ENCODE peak calls at places on chromosomes 12 and 14, in seven cellular contexts. K is esophagus squamous epithelium, X is upper lobe of right lung, V is glutamatergic neuron, F is HFF-Myc, S is GM12878, T is lung. H is an unnamed sample.
A peak's percentile ranks its signal among the peaks of the same experiment; 100 is the strongest.

GRCh38 chr12:110920324-110920910 is at the start of gene MYL2:
- DNase-seq in K (no peak), X (no peak), V (no peak), F (no peak), S (no peak), T (no peak), H (no peak)

GRCh38 chr12:121796855-121797751 is 3.6 kb upstream of the RHOF start:
- DNase-seq in K (no peak), X (peak; percentile 97), V (peak; percentile 80), F (no peak), S (no peak), T (peak; percentile 94), H (peak; percentile 92)

GRCh38 chr14:72771561-72771960 is 122.3 kb downstream of the DPF3 start:
- DNase-seq in K (no peak), X (no peak), V (no peak), F (no peak), S (no peak), T (peak; percentile 16), H (no peak)

GRCh38 chr12:92623386-92623785 is 79.4 kb upstream of the PLEKHG7 start:
- DNase-seq in K (no peak), X (no peak), V (no peak), F (no peak), S (no peak), T (no peak), H (no peak)

GRCh38 chr14:71078481-71078880 is 171.2 kb downstream of the PCNX1 start:
- DNase-seq in K (no peak), X (no peak), V (no peak), F (no peak), S (no peak), T (no peak), H (no peak)

GRCh38 chr12:26113194-26113654 is 11.6 kb downstream of the BHLHE41 start:
- DNase-seq in K (no peak), X (no peak), V (no peak), F (no peak), S (no peak), T (no peak), H (no peak)

GRCh38 chr12:26077915-26078314 is 46.9 kb downstream of the BHLHE41 start:
- DNase-seq in K (no peak), X (no peak), V (no peak), F (peak; percentile 25), S (no peak), T (no peak), H (no peak)

GRCh38 chr12:19273482-19274330 is 144.2 kb downstream of the PLEKHA5 start:
- DNase-seq in K (no peak), X (no peak), V (no peak), F (peak; percentile 97), S (no peak), T (peak; percentile 55), H (peak; percentile 90)

GRCh38 chr14:35385042-35385839 is 19.3 kb downstream of the NFKBIA start:
- DNase-seq in K (no peak), X (no peak), V (no peak), F (no peak), S (no peak), T (peak; percentile 57), H (peak; percentile 84)

GRCh38 chr14:50109342-50109741 is 7.0 kb downstream of the VCPKMT start:
- DNase-seq in K (no peak), X (no peak), V (peak; percentile 27), F (no peak), S (no peak), T (no peak), H (peak; percentile 26)

GRCh38 chr14:53851394-53852056 is 105.1 kb downstream of the BMP4 start:
- DNase-seq in K (no peak), X (no peak), V (no peak), F (no peak), S (no peak), T (no peak), H (no peak)

GRCh38 chr12:62297321-62297720 is 37.1 kb downstream of the USP15 start:
- DNase-seq in K (no peak), X (no peak), V (no peak), F (no peak), S (no peak), T (no peak), H (no peak)

GRCh38 chr14:63854330-63854729 is 1.5 kb downstream of the SYNE2 start:
- DNase-seq in K (no peak), X (no peak), V (no peak), F (no peak), S (no peak), T (no peak), H (no peak)

GRCh38 chr14:49366416-49366815 is 219.8 kb downstream of the RPS29 start:
- DNase-seq in K (no peak), X (no peak), V (no peak), F (no peak), S (no peak), T (no peak), H (no peak)

GRCh38 chr14:95106966-95107365 is 50.4 kb downstream of the DICER1 start:
- DNase-seq in K (no peak), X (no peak), V (no peak), F (no peak), S (no peak), T (no peak), H (no peak)

GRCh38 chr14:63605041-63605532 is 36.6 kb downstream of the WDR89 start:
- DNase-seq in K (no peak), X (no peak), V (no peak), F (no peak), S (no peak), T (no peak), H (no peak)

GRCh38 chr12:108381793-108382436 is 42.8 kb upstream of the CMKLR1 start:
- DNase-seq in K (no peak), X (no peak), V (no peak), F (no peak), S (no peak), T (no peak), H (no peak)

GRCh38 chr14:64673748-64674147 is 30.5 kb upstream of the PLEKHG3 start:
- DNase-seq in K (no peak), X (no peak), V (no peak), F (no peak), S (peak; percentile 55), T (no peak), H (no peak)

GRCh38 chr14:53525608-53526007 is 372.5 kb upstream of the DDHD1 start:
- DNase-seq in K (no peak), X (no peak), V (no peak), F (no peak), S (no peak), T (no peak), H (no peak)

GRCh38 chr14:49512571-49512970 is 73.6 kb downstream of the RPS29 start:
- DNase-seq in K (no peak), X (no peak), V (no peak), F (no peak), S (no peak), T (no peak), H (no peak)

GRCh38 chr12:48813464-48814312 is 4.6 kb upstream of the CACNB3 start:
- DNase-seq in K (no peak), X (no peak), V (no peak), F (no peak), S (no peak), T (no peak), H (no peak)

GRCh38 chr12:16118586-16118985 is 158.9 kb downstream of the SLC15A5 start:
- DNase-seq in K (no peak), X (no peak), V (no peak), F (no peak), S (no peak), T (no peak), H (no peak)

GRCh38 chr14:96091149-96091693 is 52.1 kb downstream of the C14orf132 start:
- DNase-seq in K (no peak), X (no peak), V (no peak), F (no peak), S (no peak), T (no peak), H (peak; percentile 63)

DNA sequence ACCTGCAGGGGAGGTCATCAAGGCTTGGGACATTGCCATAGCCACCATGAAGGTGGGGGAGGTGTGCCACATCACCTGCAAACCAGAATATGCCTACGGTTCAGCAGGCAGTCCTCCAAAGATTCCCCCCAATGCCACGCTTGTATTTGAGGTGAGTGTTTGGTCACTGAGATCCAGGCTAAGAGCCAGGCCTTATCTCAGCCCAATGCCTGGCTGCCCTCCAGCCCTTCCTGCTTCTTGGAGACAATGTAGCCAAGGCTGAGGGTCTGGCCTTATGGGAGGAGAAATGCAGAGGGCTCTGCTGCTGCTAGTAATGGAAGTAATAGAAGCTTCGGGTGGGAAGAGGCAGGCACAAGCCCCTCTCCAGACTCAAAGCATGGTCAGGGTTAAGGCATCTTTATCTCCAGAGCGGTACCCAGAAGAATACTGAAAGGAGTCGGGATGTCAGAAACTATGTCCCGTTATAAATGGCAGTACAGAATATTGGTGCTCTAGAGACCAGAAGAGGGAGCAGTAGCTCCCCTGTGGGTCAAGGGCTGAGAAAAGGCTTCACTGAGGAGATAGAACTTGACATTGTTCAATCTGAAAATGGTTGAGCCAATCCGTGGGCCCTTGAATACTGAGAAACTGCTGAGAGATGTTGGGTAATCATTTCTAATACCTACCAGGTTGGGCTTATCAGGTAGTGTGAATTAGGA is 3.1 kb downstream of the FKBP4 start:
- DNase-seq in K (no peak), X (no peak), V (no peak), F (no peak), S (no peak), T (no peak), H (no peak)
- TF ChIP-seq CTCF in K (no peak), X (no peak), V (no peak), F (no peak), S (peak; percentile 17), T (no peak), H (peak; percentile 11)

GRCh38 chr12:41663487-41664258 is 475.6 kb downstream of the PDZRN4 start:
- DNase-seq in K (no peak), X (no peak), V (no peak), F (no peak), S (no peak), T (no peak), H (no peak)
- TF ChIP-seq CTCF in K (peak; percentile 11), X (peak; percentile 51), V (peak; percentile 69), F (peak; percentile 24), S (no peak), T (peak; percentile 14), H (peak; percentile 38)

GRCh38 chr14:75427482-75428229 is at the start of gene JDP2:
- DNase-seq in K (no peak), X (peak; percentile 98), V (peak; percentile 72), F (no peak), S (no peak), T (peak; percentile 96), H (peak; percentile 72)
- TF ChIP-seq CTCF in K (no peak), X (peak; percentile 29), V (no peak), F (no peak), S (peak; percentile 3), T (no peak), H (no peak)

GRCh38 chr14:59199614-59200013 is 11.1 kb downstream of the DAAM1 start:
- DNase-seq in K (no peak), X (no peak), V (no peak), F (no peak), S (no peak), T (no peak), H (no peak)

GRCh38 chr14:59202031-59202430 is 13.6 kb downstream of the DAAM1 start:
- DNase-seq in K (no peak), X (no peak), V (no peak), F (no peak), S (no peak), T (no peak), H (no peak)

GRCh38 chr14:59197695-59198262 is 9.3 kb downstream of the DAAM1 start:
- DNase-seq in K (no peak), X (no peak), V (no peak), F (no peak), S (no peak), T (no peak), H (no peak)

GRCh38 chr14:59200214-59200613 is 11.7 kb downstream of the DAAM1 start:
- DNase-seq in K (no peak), X (no peak), V (no peak), F (no peak), S (no peak), T (no peak), H (no peak)

GRCh38 chr14:59199205-59199604 is 10.7 kb downstream of the DAAM1 start:
- DNase-seq in K (no peak), X (no peak), V (peak; percentile 22), F (no peak), S (no peak), T (no peak), H (no peak)
- TF ChIP-seq CTCF in K (no peak), X (peak; percentile 10), V (peak; percentile 24), F (peak; percentile 18), S (no peak), T (no peak), H (peak; percentile 18)